ENCODE peak calls at places on chromosome 6, in nine cellular contexts. D is GM20000; N is HFFc6; E is omental fat pad; P is fibroblast of pulmonary artery; M is lower lobe of right lung; G is heart right ventricle; F is CD4-positive, alpha-beta T cell; U is colonic mucosa. S is an unnamed sample.

GRCh38 chr6:116280161-116280959 is 630 bp upstream of the TSPYL1 start:
- DNase-seq in D (no peak), N (no peak), E (no peak), P (peak; percentile 38), M (no peak), G (no peak), F (no peak), U (no peak), S (no peak)

GRCh38 chr6:83310046-83310445 is 116.9 kb downstream of the RWDD2A start:
- DNase-seq in D (no peak), N (no peak), E (no peak), P (no peak), M (no peak), G (no peak), F (no peak), U (no peak), S (no peak)

GRCh38 chr6:18022398-18023231 is 35.2 kb upstream of the KIF13A start:
- DNase-seq in D (no peak), N (peak; percentile 69), E (no peak), P (peak; percentile 80), M (no peak), G (no peak), F (no peak), U (no peak), S (no peak)

GRCh38 chr6:158996863-158997262 is 3.1 kb downstream of the RSPH3 start:
- DNase-seq in D (no peak), N (no peak), E (no peak), P (peak; percentile 25), M (no peak), G (no peak), F (no peak), U (no peak), S (no peak)

GRCh38 chr6:124960757-124961467 is 1.3 kb upstream of the RNF217 start:
- DNase-seq in D (no peak), N (no peak), E (no peak), P (peak; percentile 19), M (no peak), G (no peak), F (no peak), U (no peak), S (no peak)

GRCh38 chr6:36444470-36444869 is 1.7 kb downstream of the KCTD20 start:
- DNase-seq in D (no peak), N (peak; percentile 32), E (no peak), P (peak; percentile 97), M (no peak), G (no peak), F (no peak), U (no peak), S (no peak)

GRCh38 chr6:139839506-139840156 is 465.2 kb upstream of the CITED2 start:
- DNase-seq in D (no peak), N (no peak), E (no peak), P (peak; percentile 57), M (peak; percentile 69), G (no peak), F (no peak), U (no peak), S (no peak)

GRCh38 chr6:145139451-145139850 is 595.9 kb downstream of the EPM2A start:
- DNase-seq in D (no peak), N (no peak), E (no peak), P (no peak), M (peak; percentile 51), G (no peak), F (no peak), U (no peak), S (no peak)

GRCh38 chr6:42013134-42013516 is 37.2 kb upstream of the TAF8 start:
- DNase-seq in D (no peak), N (peak; percentile 67), E (no peak), P (no peak), M (no peak), G (no peak), F (no peak), U (no peak), S (no peak)

GRCh38 chr6:85402071-85402470 is 47.8 kb upstream of the NT5E start:
- DNase-seq in D (no peak), N (no peak), E (no peak), P (no peak), M (no peak), G (no peak), F (no peak), U (no peak), S (no peak)

DNA sequence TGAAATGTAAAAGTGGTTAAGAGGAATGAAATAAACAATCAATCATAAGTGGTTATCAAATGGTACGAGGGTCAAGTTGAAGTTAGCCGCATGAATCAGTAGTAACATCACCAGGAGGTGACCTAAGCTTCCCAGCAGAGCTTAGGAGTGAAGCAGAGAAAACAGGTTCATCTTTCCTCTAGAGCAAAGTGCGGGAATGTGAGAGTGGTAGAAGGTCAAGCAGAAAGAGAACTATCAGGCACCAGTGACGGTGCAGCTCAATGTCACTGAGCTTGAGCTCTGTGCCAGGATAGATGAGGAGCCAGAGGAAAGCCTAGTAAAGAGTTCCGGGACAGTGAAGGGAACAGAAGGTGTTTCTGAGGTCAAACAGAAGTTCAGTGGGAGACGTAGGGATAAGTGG is 20.8 kb upstream of the TNFAIP3 start:
- DNase-seq in D (no peak), N (no peak), E (no peak), P (no peak), M (no peak), G (no peak), F (no peak), U (no peak), S (no peak)
- TF ChIP-seq CTCF in D (no peak), N (no peak), E (no peak), P (no peak), M (no peak), G (no peak), F (no peak), U (no peak), S (no peak)

DNA sequence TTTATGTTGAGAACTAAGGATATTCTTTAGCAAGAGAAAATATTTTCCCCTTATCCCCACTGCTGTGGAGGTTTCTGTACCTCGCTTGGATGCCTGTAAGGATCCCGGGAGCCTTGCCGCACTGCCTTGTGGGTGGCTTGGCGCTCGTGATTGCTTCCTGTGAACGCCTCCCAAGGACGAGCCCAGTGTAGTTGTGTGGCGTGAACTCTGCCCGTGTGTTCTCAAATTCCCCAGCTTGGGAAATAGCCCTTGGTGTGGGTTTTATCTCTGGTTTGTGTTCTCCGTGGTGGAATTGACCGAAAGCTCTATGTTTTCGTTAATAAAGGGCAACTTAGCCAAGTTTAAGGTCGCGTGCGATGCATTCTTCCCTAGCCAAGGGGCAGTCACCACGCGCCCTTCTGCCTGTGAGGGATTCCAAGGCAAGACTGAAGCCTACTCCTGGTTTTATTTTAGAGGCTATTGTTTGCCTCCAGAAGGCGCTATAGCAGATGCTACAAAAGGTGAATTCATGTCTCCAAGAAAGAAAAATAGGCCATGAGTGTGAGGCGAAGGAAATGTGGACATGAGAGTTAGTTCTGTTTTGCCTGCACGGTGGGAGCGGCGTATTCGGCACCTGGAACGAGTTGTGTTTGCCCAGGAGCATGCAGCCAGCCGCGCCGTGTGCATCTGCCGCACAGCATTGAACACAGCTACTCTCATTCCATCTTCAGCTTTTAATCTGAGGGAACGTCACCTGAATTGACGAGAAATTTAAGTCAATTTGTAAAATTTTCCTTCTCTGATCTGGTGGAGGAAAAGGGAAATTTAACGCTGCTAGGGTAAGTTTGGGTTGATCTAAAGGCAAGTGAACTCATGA is 40.3 kb upstream of the IRF4 start:
- DNase-seq in D (no peak), N (no peak), E (no peak), P (no peak), M (peak; percentile 47), G (peak; percentile 9), F (no peak), U (no peak), S (no peak)
- TF ChIP-seq CTCF in D (no peak), N (no peak), E (no peak), P (no peak), M (no peak), G (no peak), F (no peak), U (no peak), S (no peak)

DNA sequence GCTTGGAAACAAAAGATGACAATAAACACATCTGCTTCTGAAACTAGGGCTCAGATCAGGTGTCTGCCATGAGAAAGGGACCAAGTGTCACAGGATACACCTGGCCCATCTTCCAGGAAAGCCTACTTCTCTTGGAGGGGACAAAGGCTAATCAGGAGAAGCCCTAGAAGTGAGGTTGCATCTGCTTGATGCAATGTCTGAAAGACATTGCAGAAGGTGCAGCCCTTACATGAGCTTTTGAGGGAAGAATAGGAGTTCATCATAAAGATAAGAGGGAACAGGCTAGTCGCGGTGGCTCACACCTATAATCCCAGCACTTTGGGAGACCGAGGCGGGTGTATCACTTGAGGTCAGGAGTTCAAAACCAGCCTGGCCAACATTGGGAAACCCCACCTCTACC is 2.5 kb upstream of the BTN1A1 start:
- DNase-seq in D (no peak), N (no peak), E (no peak), P (no peak), M (no peak), G (no peak), F (no peak), U (no peak), S (no peak)
- TF ChIP-seq CTCF in D (no peak), N (no peak), E (no peak), P (no peak), M (no peak), G (no peak), F (no peak), U (no peak), S (no peak)

GRCh38 chr6:151447237-151447636 is 4.7 kb downstream of the RMND1 start:
- DNase-seq in D (no peak), N (no peak), E (no peak), P (no peak), M (no peak), G (no peak), F (no peak), U (no peak), S (no peak)

GRCh38 chr6:151451950-151452749 is at the start of gene RMND1:
- DNase-seq in D (peak; percentile 98), N (peak; percentile 100), E (peak; percentile 96), P (peak; percentile 100), M (peak; percentile 100), G (peak; percentile 100), F (peak; percentile 99), U (peak; percentile 100), S (peak; percentile 96)

GRCh38 chr6:151445482-151445881 is 6.4 kb downstream of the RMND1 start:
- DNase-seq in D (no peak), N (peak; percentile 77), E (no peak), P (peak; percentile 89), M (no peak), G (no peak), F (no peak), U (no peak), S (no peak)

GRCh38 chr6:151451417-151451949 is 443 bp downstream of the RMND1 start:
- DNase-seq in D (no peak), N (no peak), E (no peak), P (no peak), M (no peak), G (no peak), F (no peak), U (no peak), S (no peak)

GRCh38 chr6:151448623-151449022 is 3.3 kb downstream of the RMND1 start:
- DNase-seq in D (no peak), N (no peak), E (no peak), P (no peak), M (no peak), G (no peak), F (no peak), U (no peak), S (no peak)
- TF ChIP-seq CTCF in D (no peak), N (peak; percentile 40), E (no peak), P (peak; percentile 6), M (no peak), G (no peak), F (no peak), U (no peak), S (no peak)

S was measured in Calu3.